ENCODE peak calls at places on chromosome 9, in four cellular contexts. One of them, this sample, is unnamed.

GRCh38 chr9:99113418-99114048 is 8.6 kb downstream of the TGFBR1 start:
- DNase-seq in activated naive CD8-positive, alpha-beta T cell treated with anti-CD3 and anti-CD28 coated beads, Interleukin-2, amount 10 ng/mL, durations not matched to agents 7 days and 5 days: no peak
- DNase-seq in SJSA1: no peak
- DNase-seq in NCI-H460: no peak
- DNase-seq in this sample: no peak

GRCh38 chr9:96022445-96023031 is 147.0 kb downstream of the ERCC6L2 start:
- DNase-seq in activated naive CD8-positive, alpha-beta T cell treated with anti-CD3 and anti-CD28 coated beads, Interleukin-2, amount 10 ng/mL, durations not matched to agents 7 days and 5 days: peak; percentile 78
- DNase-seq in SJSA1: no peak
- DNase-seq in NCI-H460: no peak
- DNase-seq in this sample: no peak

GRCh38 chr9:13967493-13967892 is 346.4 kb downstream of the NFIB start:
- DNase-seq in activated naive CD8-positive, alpha-beta T cell treated with anti-CD3 and anti-CD28 coated beads, Interleukin-2, amount 10 ng/mL, durations not matched to agents 7 days and 5 days: no peak
- DNase-seq in NCI-H460: no peak
- DNase-seq in SJSA1: no peak
- DNase-seq in this sample: no peak

GRCh38 chr9:107274953-107275422 is 8.1 kb upstream of the RAD23B start:
- DNase-seq in activated naive CD8-positive, alpha-beta T cell treated with anti-CD3 and anti-CD28 coated beads, Interleukin-2, amount 10 ng/mL, durations not matched to agents 7 days and 5 days: no peak
- DNase-seq in NCI-H460: peak; percentile 41
- DNase-seq in SJSA1: peak; percentile 64
- DNase-seq in this sample: no peak

GRCh38 chr9:32382582-32383320 is 1.7 kb upstream of the ACO1 start:
- DNase-seq in SJSA1: no peak
- DNase-seq in NCI-H460: no peak
- DNase-seq in activated naive CD8-positive, alpha-beta T cell treated with anti-CD3 and anti-CD28 coated beads, Interleukin-2, amount 10 ng/mL, durations not matched to agents 7 days and 5 days: no peak
- DNase-seq in this sample: no peak

GRCh38 chr9:110399983-110400382 is 62.3 kb upstream of the TXNDC8 start:
- DNase-seq in SJSA1: no peak
- DNase-seq in NCI-H460: no peak
- DNase-seq in activated naive CD8-positive, alpha-beta T cell treated with anti-CD3 and anti-CD28 coated beads, Interleukin-2, amount 10 ng/mL, durations not matched to agents 7 days and 5 days: no peak
- DNase-seq in this sample: no peak

GRCh38 chr9:33913541-33913940 is 96.6 kb downstream of the UBE2R2 start:
- DNase-seq in SJSA1: no peak
- DNase-seq in NCI-H460: no peak
- DNase-seq in activated naive CD8-positive, alpha-beta T cell treated with anti-CD3 and anti-CD28 coated beads, Interleukin-2, amount 10 ng/mL, durations not matched to agents 7 days and 5 days: no peak
- DNase-seq in this sample: no peak

GRCh38 chr9:13688990-13689600 is 409.6 kb upstream of the MPDZ start:
- DNase-seq in NCI-H460: no peak
- DNase-seq in activated naive CD8-positive, alpha-beta T cell treated with anti-CD3 and anti-CD28 coated beads, Interleukin-2, amount 10 ng/mL, durations not matched to agents 7 days and 5 days: no peak
- DNase-seq in SJSA1: no peak
- DNase-seq in this sample: peak; percentile 7

GRCh38 chr9:13750639-13751038 is 471.1 kb upstream of the MPDZ start:
- DNase-seq in NCI-H460: no peak
- DNase-seq in activated naive CD8-positive, alpha-beta T cell treated with anti-CD3 and anti-CD28 coated beads, Interleukin-2, amount 10 ng/mL, durations not matched to agents 7 days and 5 days: no peak
- DNase-seq in SJSA1: no peak
- DNase-seq in this sample: no peak

GRCh38 chr9:79166005-79166404 is 405.8 kb upstream of the TLE4 start:
- DNase-seq in activated naive CD8-positive, alpha-beta T cell treated with anti-CD3 and anti-CD28 coated beads, Interleukin-2, amount 10 ng/mL, durations not matched to agents 7 days and 5 days: no peak
- DNase-seq in SJSA1: no peak
- DNase-seq in NCI-H460: no peak
- DNase-seq in this sample: peak; percentile 78

GRCh38 chr9:12882430-12882829 is 107.6 kb downstream of the LURAP1L start:
- DNase-seq in activated naive CD8-positive, alpha-beta T cell treated with anti-CD3 and anti-CD28 coated beads, Interleukin-2, amount 10 ng/mL, durations not matched to agents 7 days and 5 days: no peak
- DNase-seq in SJSA1: no peak
- DNase-seq in NCI-H460: no peak
- DNase-seq in this sample: peak; percentile 83

GRCh38 chr9:129290606-129291005 is 112.5 kb upstream of the IER5L start:
- DNase-seq in activated naive CD8-positive, alpha-beta T cell treated with anti-CD3 and anti-CD28 coated beads, Interleukin-2, amount 10 ng/mL, durations not matched to agents 7 days and 5 days: peak; percentile 19
- DNase-seq in NCI-H460: no peak
- DNase-seq in SJSA1: no peak
- DNase-seq in this sample: no peak

GRCh38 chr9:130444565-130445221 is at the start of gene ASS1:
- DNase-seq in NCI-H460: peak; percentile 58
- DNase-seq in SJSA1: no peak
- DNase-seq in activated naive CD8-positive, alpha-beta T cell treated with anti-CD3 and anti-CD28 coated beads, Interleukin-2, amount 10 ng/mL, durations not matched to agents 7 days and 5 days: peak; percentile 66
- DNase-seq in this sample: peak; percentile 81

GRCh38 chr9:20788526-20789421 is 104.7 kb downstream of the FOCAD start:
- DNase-seq in NCI-H460: no peak
- DNase-seq in SJSA1: no peak
- DNase-seq in activated naive CD8-positive, alpha-beta T cell treated with anti-CD3 and anti-CD28 coated beads, Interleukin-2, amount 10 ng/mL, durations not matched to agents 7 days and 5 days: no peak
- DNase-seq in this sample: peak; percentile 58

GRCh38 chr9:18427691-18428090 is 46.3 kb upstream of the ADAMTSL1 start:
- DNase-seq in activated naive CD8-positive, alpha-beta T cell treated with anti-CD3 and anti-CD28 coated beads, Interleukin-2, amount 10 ng/mL, durations not matched to agents 7 days and 5 days: no peak
- DNase-seq in NCI-H460: no peak
- DNase-seq in SJSA1: no peak
- DNase-seq in this sample: no peak

GRCh38 chr9:7802666-7803065 is 3.1 kb upstream of the DMAC1 start:
- DNase-seq in activated naive CD8-positive, alpha-beta T cell treated with anti-CD3 and anti-CD28 coated beads, Interleukin-2, amount 10 ng/mL, durations not matched to agents 7 days and 5 days: no peak
- DNase-seq in NCI-H460: no peak
- DNase-seq in SJSA1: no peak
- DNase-seq in this sample: no peak

GRCh38 chr9:87107072-87107471 is 159.8 kb upstream of the GAS1 start:
- DNase-seq in activated naive CD8-positive, alpha-beta T cell treated with anti-CD3 and anti-CD28 coated beads, Interleukin-2, amount 10 ng/mL, durations not matched to agents 7 days and 5 days: no peak
- DNase-seq in SJSA1: no peak
- DNase-seq in NCI-H460: no peak
- DNase-seq in this sample: no peak

GRCh38 chr9:134328841-134329575 is 2.8 kb downstream of the RXRA start:
- DNase-seq in activated naive CD8-positive, alpha-beta T cell treated with anti-CD3 and anti-CD28 coated beads, Interleukin-2, amount 10 ng/mL, durations not matched to agents 7 days and 5 days: no peak
- DNase-seq in SJSA1: no peak
- DNase-seq in NCI-H460: peak; percentile 38
- DNase-seq in this sample: peak; percentile 41

GRCh38 chr9:31168161-31168560 is 1216.3 kb upstream of the ACO1 start:
- DNase-seq in SJSA1: no peak
- DNase-seq in activated naive CD8-positive, alpha-beta T cell treated with anti-CD3 and anti-CD28 coated beads, Interleukin-2, amount 10 ng/mL, durations not matched to agents 7 days and 5 days: no peak
- DNase-seq in NCI-H460: no peak
- DNase-seq in this sample: no peak

GRCh38 chr9:111020594-111020993 is 17.7 kb downstream of the LPAR1 start:
- DNase-seq in activated naive CD8-positive, alpha-beta T cell treated with anti-CD3 and anti-CD28 coated beads, Interleukin-2, amount 10 ng/mL, durations not matched to agents 7 days and 5 days: no peak
- DNase-seq in SJSA1: no peak
- DNase-seq in NCI-H460: no peak
- DNase-seq in this sample: no peak

GRCh38 chr9:35658894-35659220 is 765 bp downstream of the CCDC107 start:
- DNase-seq in activated naive CD8-positive, alpha-beta T cell treated with anti-CD3 and anti-CD28 coated beads, Interleukin-2, amount 10 ng/mL, durations not matched to agents 7 days and 5 days: no peak
- DNase-seq in NCI-H460: no peak
- DNase-seq in SJSA1: no peak
- DNase-seq in this sample: no peak

GRCh38 chr9:137618105-137619067 is at the start of gene EHMT1:
- DNase-seq in activated naive CD8-positive, alpha-beta T cell treated with anti-CD3 and anti-CD28 coated beads, Interleukin-2, amount 10 ng/mL, durations not matched to agents 7 days and 5 days: peak; percentile 99
- DNase-seq in SJSA1: peak; percentile 77
- DNase-seq in NCI-H460: peak; percentile 86
- DNase-seq in this sample: peak; percentile 90

GRCh38 chr9:93669116-93669957 is 93.0 kb downstream of the PHF2 start:
- DNase-seq in activated naive CD8-positive, alpha-beta T cell treated with anti-CD3 and anti-CD28 coated beads, Interleukin-2, amount 10 ng/mL, durations not matched to agents 7 days and 5 days: peak; percentile 24
- DNase-seq in SJSA1: peak; percentile 37
- DNase-seq in NCI-H460: no peak
- DNase-seq in this sample: no peak

GRCh38 chr9:89778100-89779085 is 173.6 kb downstream of the GADD45G start:
- DNase-seq in SJSA1: no peak
- DNase-seq in NCI-H460: no peak
- DNase-seq in activated naive CD8-positive, alpha-beta T cell treated with anti-CD3 and anti-CD28 coated beads, Interleukin-2, amount 10 ng/mL, durations not matched to agents 7 days and 5 days: no peak
- DNase-seq in this sample: peak; percentile 43

GRCh38 chr9:111008148-111009075 is 29.9 kb downstream of the LPAR1 start:
- DNase-seq in NCI-H460: no peak
- DNase-seq in SJSA1: no peak
- DNase-seq in activated naive CD8-positive, alpha-beta T cell treated with anti-CD3 and anti-CD28 coated beads, Interleukin-2, amount 10 ng/mL, durations not matched to agents 7 days and 5 days: no peak
- DNase-seq in this sample: no peak

GRCh38 chr9:21110708-21111576 is 30.7 kb downstream of the IFNW1 start:
- DNase-seq in SJSA1: no peak
- DNase-seq in activated naive CD8-positive, alpha-beta T cell treated with anti-CD3 and anti-CD28 coated beads, Interleukin-2, amount 10 ng/mL, durations not matched to agents 7 days and 5 days: no peak
- DNase-seq in NCI-H460: peak; percentile 69
- DNase-seq in this sample: peak; percentile 86

GRCh38 chr9:26308328-26308727 is 584.3 kb downstream of the CAAP1 start:
- DNase-seq in SJSA1: no peak
- DNase-seq in NCI-H460: no peak
- DNase-seq in activated naive CD8-positive, alpha-beta T cell treated with anti-CD3 and anti-CD28 coated beads, Interleukin-2, amount 10 ng/mL, durations not matched to agents 7 days and 5 days: no peak
- DNase-seq in this sample: peak; percentile 6

GRCh38 chr9:4382722-4383317 is 83.0 kb upstream of the GLIS3 start:
- DNase-seq in NCI-H460: peak; percentile 4
- DNase-seq in activated naive CD8-positive, alpha-beta T cell treated with anti-CD3 and anti-CD28 coated beads, Interleukin-2, amount 10 ng/mL, durations not matched to agents 7 days and 5 days: no peak
- DNase-seq in SJSA1: no peak
- DNase-seq in this sample: peak; percentile 60

GRCh38 chr9:21558627-21559401 is 76.7 kb upstream of the IFNE start:
- DNase-seq in NCI-H460: no peak
- DNase-seq in SJSA1: no peak
- DNase-seq in activated naive CD8-positive, alpha-beta T cell treated with anti-CD3 and anti-CD28 coated beads, Interleukin-2, amount 10 ng/mL, durations not matched to agents 7 days and 5 days: no peak
- DNase-seq in this sample: peak; percentile 57

This sample was measured in cardiac muscle cell.